ENCODE peak calls at places on chromosomes 5 and 9, in six cellular contexts. A, K, P, V, F and G are unnamed samples.

GRCh38 chr5:101942321-101942882 is 353.7 kb downstream of the SLCO4C1 start:
- DNase-seq in A (no peak), K (peak; percentile 53), P (no peak), V (peak; percentile 16), F (peak; percentile 48), G (no peak)

GRCh38 chr5:40284863-40285262 is 394.9 kb upstream of the PTGER4 start:
- DNase-seq in A (no peak), K (no peak), P (no peak), V (no peak), F (no peak), G (no peak)

GRCh38 chr9:85041737-85042136 is 372.2 kb downstream of the NTRK2 start:
- DNase-seq in A (no peak), K (no peak), P (no peak), V (no peak), F (no peak), G (no peak)

GRCh38 chr5:72463499-72464052 is 43.6 kb downstream of the ZNF366 start:
- DNase-seq in A (no peak), K (no peak), P (no peak), V (no peak), F (no peak), G (no peak)

GRCh38 chr9:91159664-91160121 is 202.0 kb downstream of the AUH start:
- DNase-seq in A (no peak), K (no peak), P (no peak), V (no peak), F (peak; percentile 41), G (no peak)

GRCh38 chr5:148179234-148179824 is 11.0 kb downstream of the SPINK14 start:
- DNase-seq in A (no peak), K (peak; percentile 20), P (peak; percentile 16), V (no peak), F (peak; percentile 19), G (peak; percentile 44)

GRCh38 chr5:159518361-159518760 is 188.1 kb upstream of the IL12B start:
- DNase-seq in A (no peak), K (no peak), P (no peak), V (no peak), F (no peak), G (no peak)

GRCh38 chr5:15819617-15820016 is 319.6 kb downstream of the FBXL7 start:
- DNase-seq in A (no peak), K (no peak), P (no peak), V (no peak), F (no peak), G (no peak)

GRCh38 chr5:142753114-142753764 is 16.9 kb upstream of the ARHGAP26 start:
- DNase-seq in A (peak; percentile 19), K (no peak), P (no peak), V (no peak), F (peak; percentile 21), G (no peak)

GRCh38 chr9:91639054-91639453 is 215.4 kb upstream of the NFIL3 start:
- DNase-seq in A (no peak), K (no peak), P (no peak), V (no peak), F (no peak), G (no peak)

GRCh38 chr5:173878224-173878967 is 9.8 kb upstream of the CPEB4 start:
- DNase-seq in A (no peak), K (no peak), P (no peak), V (no peak), F (peak; percentile 87), G (no peak)

GRCh38 chr5:127409236-127409921 is 108.1 kb upstream of the PRRC1 start:
- DNase-seq in A (peak; percentile 39), K (no peak), P (no peak), V (no peak), F (no peak), G (no peak)

GRCh38 chr9:124510650-124511425 is 3.6 kb upstream of the NR5A1 start:
- DNase-seq in A (no peak), K (no peak), P (no peak), V (no peak), F (peak; percentile 88), G (no peak)

GRCh38 chr9:5265939-5266338 is 34.7 kb downstream of the INSL4 start:
- DNase-seq in A (no peak), K (peak; percentile 35), P (no peak), V (peak; percentile 45), F (no peak), G (no peak)

GRCh38 chr9:88400021-88400420 is 11.8 kb downstream of the SPIN1 start:
- DNase-seq in A (no peak), K (no peak), P (peak; percentile 81), V (no peak), F (no peak), G (no peak)

GRCh38 chr5:96175090-96175489 is 213.4 kb upstream of the ELL2 start:
- DNase-seq in A (no peak), K (peak; percentile 16), P (no peak), V (no peak), F (no peak), G (no peak)

GRCh38 chr5:1223278-1223670 is 1.9 kb upstream of the SLC6A18 start:
- DNase-seq in A (no peak), K (no peak), P (no peak), V (no peak), F (no peak), G (no peak)

GRCh38 chr5:16791036-16791705 is 144.9 kb downstream of the MYO10 start:
- DNase-seq in A (no peak), K (peak; percentile 59), P (peak; percentile 51), V (no peak), F (peak; percentile 44), G (peak; percentile 21)

GRCh38 chr5:153974131-153974812 is 64.4 kb downstream of the FAM114A2 start:
- DNase-seq in A (no peak), K (peak; percentile 59), P (no peak), V (peak; percentile 20), F (peak; percentile 45), G (peak; percentile 1)

GRCh38 chr9:93366119-93366447 is 85.4 kb upstream of the FAM120A start:
- DNase-seq in A (no peak), K (no peak), P (no peak), V (no peak), F (no peak), G (no peak)

GRCh38 chr5:126462239-126463014 is 39.2 kb downstream of the GRAMD2B start:
- DNase-seq in A (no peak), K (no peak), P (no peak), V (no peak), F (peak; percentile 44), G (no peak)

GRCh38 chr5:154610321-154611154 is 132.5 kb upstream of the HAND1 start:
- DNase-seq in A (peak; percentile 8), K (peak; percentile 97), P (peak; percentile 66), V (peak; percentile 94), F (peak; percentile 83), G (no peak)

GRCh38 chr9:88818495-88819201 is 172.6 kb upstream of the S1PR3 start:
- DNase-seq in A (no peak), K (no peak), P (peak; percentile 71), V (no peak), F (no peak), G (no peak)

GRCh38 chr5:43679214-43679613 is 76.2 kb downstream of the NNT start:
- DNase-seq in A (no peak), K (no peak), P (no peak), V (no peak), F (no peak), G (no peak)

GRCh38 chr9:114524401-114524800 is 19.1 kb upstream of the WHRN start:
- DNase-seq in A (no peak), K (no peak), P (no peak), V (no peak), F (no peak), G (no peak)